ENCODE peak calls at places on chromosomes 3 and 15, in eight cellular contexts. X is adrenal gland, H is spleen, L is HCT116, E is IMR-90, U is esophagus muscularis mucosa, K is esophagus squamous epithelium, R is GM12878. G is an unnamed sample. For H3K4me1, the result is how much of the 10 kb centered on the place peaks cover.

GRCh38 chr3:138114988-138115971 is at the start of gene DZIP1L:
- DNase-seq in X (peak), K (no peak), R (no peak), L (peak), U (no peak), H (peak), E (peak), G (peak)

GRCh38 chr3:4597204-4597985 is 104.2 kb downstream of the ITPR1 start:
- DNase-seq in H (no peak), L (no peak), E (no peak), K (no peak), X (no peak), R (no peak), U (no peak), G (no peak)

GRCh38 chr3:153601422-153601853 is 439.4 kb downstream of the RAP2B start:
- DNase-seq in K (no peak), U (no peak), H (no peak), R (no peak), X (no peak), E (no peak), L (no peak), G (no peak)

GRCh38 chr3:9030034-9030433 is 66.8 kb upstream of the RAD18 start:
- DNase-seq in H (no peak), R (no peak), K (no peak), E (no peak), U (no peak), X (no peak), L (no peak), G (no peak)

GRCh38 chr3:182389041-182389815 is 404.1 kb upstream of the ATP11B start:
- DNase-seq in E (no peak), L (peak), H (no peak), X (no peak), K (no peak), U (no peak), R (no peak), G (no peak)

GRCh38 chr3:128698211-128699011 is 27.6 kb upstream of the RAB7A start:
- DNase-seq in X (peak), E (no peak), K (no peak), H (peak), L (no peak), U (no peak), R (no peak), G (peak)

GRCh38 chr3:167095976-167096375 is 284.1 kb downstream of the ZBBX start:
- DNase-seq in R (no peak), H (no peak), L (no peak), U (no peak), E (no peak), X (no peak), K (no peak), G (no peak)

GRCh38 chr15:98650871-98651481 is 2.6 kb downstream of the IGF1R start:
- DNase-seq in K (no peak), E (peak), U (no peak), L (no peak), R (no peak), H (no peak), X (peak), G (peak)

GRCh38 chr3:186669378-186670084 is 3.7 kb downstream of the HRG start:
- DNase-seq in K (no peak), H (no peak), X (no peak), L (peak), E (no peak), R (no peak), U (no peak), G (no peak)

GRCh38 chr3:64932666-64933342 is 245.0 kb upstream of the ADAMTS9 start:
- DNase-seq in R (no peak), X (no peak), K (no peak), H (no peak), L (no peak), E (no peak), U (no peak), G (no peak)

GRCh38 chr3:98855811-98856400 is 45.6 kb downstream of the DCBLD2 start:
- DNase-seq in K (no peak), E (peak), L (no peak), X (peak), U (no peak), R (no peak), H (no peak), G (no peak)

GRCh38 chr3:23389089-23389488 is 186.0 kb downstream of the UBE2E2 start:
- DNase-seq in E (no peak), K (no peak), R (no peak), X (no peak), U (no peak), H (no peak), L (no peak), G (no peak)

GRCh38 chr3:23776352-23776891 is 29.3 kb upstream of the UBE2E1 start:
- DNase-seq in R (no peak), K (no peak), L (no peak), X (no peak), E (peak), U (no peak), H (no peak), G (no peak)

GRCh38 chr3:43286886-43287301 is 554 bp downstream of the SNRK start:
- DNase-seq in L (no peak), R (no peak), U (no peak), X (no peak), H (no peak), E (no peak), K (no peak), G (no peak)

DNA sequence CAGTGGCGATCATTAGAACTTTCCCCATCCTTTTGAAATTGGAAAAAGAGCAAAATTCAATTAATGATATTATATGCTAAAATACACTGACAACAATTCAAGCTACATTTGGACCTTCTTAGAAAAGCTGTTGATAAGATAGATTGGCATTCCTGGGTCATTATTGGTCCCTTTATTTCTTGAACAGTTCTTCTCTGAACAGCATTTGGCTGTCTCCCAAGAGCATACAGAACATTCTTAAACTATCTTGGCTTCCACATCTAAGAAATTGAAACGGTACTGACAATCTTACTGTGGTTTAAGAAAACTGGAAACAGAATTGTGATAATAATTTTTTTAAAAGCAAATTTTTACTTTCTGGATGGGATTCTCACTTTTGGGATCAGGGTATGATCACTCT is 161.6 kb upstream of the ZNF385D start:
- DNase-seq in R (no peak), H (no peak), K (no peak), L (no peak), E (peak), X (no peak), U (no peak), G (no peak)
- H3K4me1 ChIP-seq in R (under half), H (under half), K (under half), L (under half), E (under half), X (under half), U (under half), G (under half)

GRCh38 chr15:76433798-76434400 is 97.3 kb downstream of the ISL2 start:
- DNase-seq in E (peak), H (no peak), X (no peak), K (no peak), U (no peak), R (no peak), L (no peak), G (no peak)

GRCh38 chr15:76439542-76439941 is 103.0 kb downstream of the ISL2 start:
- DNase-seq in E (no peak), L (no peak), K (no peak), U (no peak), H (no peak), X (no peak), R (no peak), G (no peak)
- TF ChIP-seq POLR2A in E (no peak), L (no peak), K (no peak), U (no peak), H (no peak), X (no peak), R (no peak), G (no peak)

GRCh38 chr3:133410191-133410892 is 10.5 kb downstream of the BFSP2 start:
- DNase-seq in E (no peak), U (no peak), R (no peak), H (no peak), L (no peak), K (no peak), X (no peak), G (no peak)

GRCh38 chr3:133418361-133418760 is 18.5 kb downstream of the BFSP2 start:
- DNase-seq in E (no peak), H (no peak), K (no peak), R (no peak), L (no peak), X (no peak), U (no peak), G (no peak)

GRCh38 chr3:133413166-133414020 is 13.5 kb downstream of the BFSP2 start:
- DNase-seq in R (no peak), L (no peak), U (no peak), E (peak), K (no peak), H (no peak), X (no peak), G (peak)

GRCh38 chr3:133412511-133413165 is 12.8 kb downstream of the BFSP2 start:
- DNase-seq in R (no peak), H (no peak), E (peak), K (no peak), U (no peak), X (no peak), L (no peak), G (peak)

DNA sequence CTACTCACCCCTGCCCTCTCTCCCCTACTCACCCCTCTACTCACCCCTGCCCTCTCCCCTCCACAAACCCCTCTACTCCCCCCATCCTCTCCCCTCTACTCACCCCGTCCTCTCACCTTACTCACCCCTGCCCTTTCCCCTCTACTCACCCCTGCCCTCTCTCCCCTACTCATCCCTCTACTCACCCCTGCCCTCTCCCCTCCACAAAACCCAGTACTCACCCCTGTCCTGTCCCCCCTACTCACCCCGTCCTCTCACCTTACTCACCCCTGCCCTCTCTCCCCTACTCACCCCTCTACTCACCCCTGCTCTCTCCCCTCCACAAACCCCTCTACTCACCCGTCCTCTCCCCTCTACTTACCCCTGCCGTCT is 14.2 kb downstream of the BFSP2 start:
- DNase-seq in H (no peak), U (no peak), L (no peak), K (no peak), R (no peak), X (no peak), E (no peak), G (no peak)
- TF ChIP-seq CTCF in H (no peak), U (no peak), L (no peak), K (no peak), R (no peak), X (no peak), E (no peak), G (no peak)

GRCh38 chr15:52523192-52523591 is 5.5 kb downstream of the MYO5A start:
- DNase-seq in H (no peak), L (no peak), E (peak), U (no peak), R (no peak), X (no peak), K (no peak), G (no peak)
- H3K4me1 ChIP-seq in H (under half), L (under half), E (under half), U (under half), R (under half), X (under half), K (under half), G (under half)

GRCh38 chr3:111732248-111732879 is 126.7 kb upstream of the PHLDB2 start:
- DNase-seq in H (no peak), U (peak), K (no peak), E (no peak), R (no peak), X (no peak), L (no peak), G (no peak)
- TF ChIP-seq POLR2A in H (no peak), U (no peak), K (peak), E (no peak), R (no peak), X (no peak), L (no peak), G (no peak)

GRCh38 chr15:73467758-73468157 is 24.8 kb downstream of the REC114 start:
- DNase-seq in H (no peak), X (no peak), K (no peak), U (no peak), E (no peak), R (no peak), L (no peak), G (no peak)

GRCh38 chr15:73460662-73461061 is 17.7 kb downstream of the REC114 start:
- DNase-seq in X (no peak), L (no peak), E (no peak), R (no peak), H (no peak), K (no peak), U (no peak), G (no peak)

GRCh38 chr15:73464602-73465001 is 21.6 kb downstream of the REC114 start:
- DNase-seq in X (no peak), U (no peak), H (no peak), L (no peak), E (no peak), R (no peak), K (no peak), G (no peak)
- TF ChIP-seq CTCF in X (no peak), U (no peak), H (no peak), L (peak), E (no peak), R (peak), K (no peak), G (no peak)

GRCh38 chr3:30600572-30600971 is 5.8 kb upstream of the TGFBR2 start:
- DNase-seq in E (no peak), H (no peak), U (no peak), K (no peak), R (no peak), X (no peak), L (no peak), G (no peak)
- H3K4me1 ChIP-seq in E (under half), H (under half), U (under half), K (under half), R (under half), X (under half), L (half or more), G (under half)

DNA sequence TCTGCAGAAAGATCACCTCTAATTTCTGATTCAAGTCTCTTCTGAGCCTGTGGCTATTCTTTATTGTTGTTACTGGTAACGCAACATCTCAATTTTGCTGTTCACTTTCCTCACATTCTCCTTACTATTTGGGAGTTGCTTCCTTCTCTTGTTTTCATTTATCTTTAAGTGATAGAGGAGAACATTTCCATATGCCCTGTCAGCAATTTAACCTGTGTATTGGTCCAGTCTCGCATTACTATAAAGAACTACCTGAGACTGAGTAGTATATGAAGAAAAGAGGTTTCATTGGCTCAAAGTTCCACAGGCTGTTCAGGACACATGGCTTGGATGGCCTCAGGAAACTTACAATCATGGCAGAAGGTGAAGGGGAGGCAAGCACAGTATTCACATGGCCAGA is 1025.1 kb downstream of the OTOL1 start:
- DNase-seq in X (no peak), E (no peak), L (no peak), H (no peak), U (no peak), R (no peak), K (no peak), G (no peak)
- TF ChIP-seq POLR2A in X (no peak), E (no peak), L (no peak), H (no peak), U (no peak), R (no peak), K (no peak), G (no peak)

GRCh38 chr3:106276755-106277612 is 408.2 kb upstream of the CBLB start:
- DNase-seq in K (no peak), X (no peak), R (no peak), E (no peak), H (no peak), U (no peak), L (no peak), G (no peak)
- TF ChIP-seq CTCF in K (no peak), X (no peak), R (no peak), E (no peak), H (no peak), U (no peak), L (no peak), G (no peak)